ENCODE peak calls at places on chromosome 1, in four cellular contexts. One of them, this sample, is unnamed.

GRCh38 chr1:156471496-156472490 is 28.8 kb downstream of the MEF2D start:
- DNase-seq in AG10803: no peak
- DNase-seq in cerebellar cortex: peak
- DNase-seq in NCI-H1417: peak
- DNase-seq in this sample: no peak

GRCh38 chr1:2030076-2030870 is 11.1 kb downstream of the GABRD start:
- DNase-seq in AG10803: no peak
- DNase-seq in cerebellar cortex: no peak
- DNase-seq in NCI-H1417: no peak
- DNase-seq in this sample: no peak

GRCh38 chr1:21623411-21623961 is 45.7 kb downstream of the RAP1GAP start:
- DNase-seq in AG10803: no peak
- DNase-seq in cerebellar cortex: no peak
- DNase-seq in NCI-H1417: peak
- DNase-seq in this sample: no peak

GRCh38 chr1:44408181-44409018 is 3.3 kb downstream of the RNF220 start:
- DNase-seq in AG10803: no peak
- DNase-seq in cerebellar cortex: no peak
- DNase-seq in NCI-H1417: no peak
- DNase-seq in this sample: peak

GRCh38 chr1:202084791-202085681 is 37.7 kb upstream of the GPR37L1 start:
- DNase-seq in AG10803: no peak
- DNase-seq in cerebellar cortex: no peak
- DNase-seq in NCI-H1417: peak
- DNase-seq in this sample: no peak

GRCh38 chr1:42833981-42834380 is 12.4 kb upstream of the ZNF691 start:
- DNase-seq in AG10803: no peak
- DNase-seq in cerebellar cortex: no peak
- DNase-seq in NCI-H1417: no peak
- DNase-seq in this sample: no peak

GRCh38 chr1:168506204-168506819 is 37.5 kb downstream of the XCL2 start:
- DNase-seq in AG10803: peak
- DNase-seq in cerebellar cortex: no peak
- DNase-seq in NCI-H1417: no peak
- DNase-seq in this sample: peak

GRCh38 chr1:172779501-172779900 is 120.6 kb downstream of the FASLG start:
- DNase-seq in AG10803: peak
- DNase-seq in cerebellar cortex: no peak
- DNase-seq in NCI-H1417: no peak
- DNase-seq in this sample: peak

GRCh38 chr1:193479187-193479586 is 292.8 kb upstream of the B3GALT2 start:
- DNase-seq in AG10803: no peak
- DNase-seq in cerebellar cortex: no peak
- DNase-seq in NCI-H1417: no peak
- DNase-seq in this sample: no peak

GRCh38 chr1:78069784-78070183 is 24.0 kb downstream of the GIPC2 start:
- DNase-seq in AG10803: no peak
- DNase-seq in cerebellar cortex: no peak
- DNase-seq in NCI-H1417: peak
- DNase-seq in this sample: no peak

GRCh38 chr1:244137725-244138124 is 86.6 kb downstream of the ZBTB18 start:
- DNase-seq in AG10803: peak
- DNase-seq in cerebellar cortex: no peak
- DNase-seq in NCI-H1417: no peak
- DNase-seq in this sample: peak

GRCh38 chr1:63774617-63775417 is 1.0 kb downstream of the ROR1 start:
- DNase-seq in AG10803: peak
- DNase-seq in cerebellar cortex: peak
- DNase-seq in NCI-H1417: peak
- DNase-seq in this sample: peak

GRCh38 chr1:229627003-229627402 is 956 bp downstream of the URB2 start:
- DNase-seq in AG10803: no peak
- DNase-seq in cerebellar cortex: no peak
- DNase-seq in NCI-H1417: no peak
- DNase-seq in this sample: no peak

GRCh38 chr1:76640092-76640491 is 227.2 kb upstream of the ST6GALNAC5 start:
- DNase-seq in AG10803: peak
- DNase-seq in cerebellar cortex: no peak
- DNase-seq in NCI-H1417: no peak
- DNase-seq in this sample: peak

GRCh38 chr1:156394835-156395461 is 25.9 kb downstream of the RHBG start:
- DNase-seq in AG10803: no peak
- DNase-seq in cerebellar cortex: no peak
- DNase-seq in NCI-H1417: peak
- DNase-seq in this sample: no peak

GRCh38 chr1:6357243-6357929 is 36.2 kb downstream of the ACOT7 start:
- DNase-seq in AG10803: no peak
- DNase-seq in cerebellar cortex: no peak
- DNase-seq in NCI-H1417: no peak
- DNase-seq in this sample: no peak

GRCh38 chr1:10651377-10651776 is 145.1 kb downstream of the CASZ1 start:
- DNase-seq in AG10803: no peak
- DNase-seq in cerebellar cortex: no peak
- DNase-seq in NCI-H1417: no peak
- DNase-seq in this sample: no peak

GRCh38 chr1:155010211-155010918 is 7.8 kb downstream of the ZBTB7B start:
- DNase-seq in AG10803: no peak
- DNase-seq in cerebellar cortex: no peak
- DNase-seq in NCI-H1417: no peak
- DNase-seq in this sample: no peak

GRCh38 chr1:210748796-210749195 is 385.2 kb downstream of the KCNH1 start:
- DNase-seq in AG10803: no peak
- DNase-seq in cerebellar cortex: peak
- DNase-seq in NCI-H1417: no peak
- DNase-seq in this sample: no peak

GRCh38 chr1:165173409-165173808 is 183.1 kb downstream of the LMX1A start:
- DNase-seq in AG10803: no peak
- DNase-seq in cerebellar cortex: no peak
- DNase-seq in NCI-H1417: no peak
- DNase-seq in this sample: no peak

GRCh38 chr1:94225845-94226244 is 11.5 kb downstream of the ARHGAP29 start:
- DNase-seq in AG10803: no peak
- DNase-seq in cerebellar cortex: no peak
- DNase-seq in NCI-H1417: peak
- DNase-seq in this sample: no peak

GRCh38 chr1:67339623-67340343 is 32.1 kb downstream of the IL12RB2 start:
- DNase-seq in AG10803: peak
- DNase-seq in cerebellar cortex: no peak
- DNase-seq in NCI-H1417: no peak
- DNase-seq in this sample: peak

GRCh38 chr1:17273096-17273495 is 24.2 kb downstream of the PADI3 start:
- DNase-seq in AG10803: no peak
- DNase-seq in cerebellar cortex: no peak
- DNase-seq in NCI-H1417: no peak
- DNase-seq in this sample: no peak

GRCh38 chr1:44602675-44603610 is 71.3 kb downstream of the TMEM53 start:
- DNase-seq in AG10803: no peak
- DNase-seq in cerebellar cortex: no peak
- DNase-seq in NCI-H1417: peak
- DNase-seq in this sample: no peak

GRCh38 chr1:198270421-198270820 is 113.6 kb downstream of the NEK7 start:
- DNase-seq in AG10803: no peak
- DNase-seq in cerebellar cortex: no peak
- DNase-seq in NCI-H1417: no peak
- DNase-seq in this sample: no peak

GRCh38 chr1:12284486-12284885 is 54.7 kb downstream of the VPS13D start:
- DNase-seq in AG10803: no peak
- DNase-seq in cerebellar cortex: no peak
- DNase-seq in NCI-H1417: no peak
- DNase-seq in this sample: no peak

GRCh38 chr1:184843732-184844495 is 89.3 kb upstream of the EDEM3 start:
- DNase-seq in AG10803: no peak
- DNase-seq in cerebellar cortex: no peak
- DNase-seq in NCI-H1417: no peak
- DNase-seq in this sample: no peak